ENCODE peak calls at places on chromosomes 2 and 18, in five cellular contexts. V, J, Y, N and Z are unnamed samples.

GRCh38 chr2:210577263-210578071 is 21.1 kb downstream of the CPS1 start:
- DNase-seq in Y (peak), J (no peak), N (no peak), V (no peak), Z (no peak)

GRCh38 chr2:26577442-26578433 is 63.4 kb downstream of the CIB4 start:
- DNase-seq in J (peak), Y (peak), V (peak), N (peak), Z (no peak)

GRCh38 chr18:48519431-48520100 is 19.3 kb upstream of the CTIF start:
- DNase-seq in J (no peak), V (no peak), N (no peak), Y (no peak), Z (no peak)

GRCh38 chr2:73838889-73839539 is 10.3 kb downstream of the STAMBP start:
- DNase-seq in Y (no peak), V (no peak), N (no peak), J (no peak), Z (no peak)

GRCh38 chr2:225002656-225003045 is 39.6 kb downstream of the DOCK10 start:
- DNase-seq in V (peak), Y (no peak), J (peak), N (no peak), Z (peak)

GRCh38 chr18:63299837-63300787 is 19.5 kb downstream of the BCL2 start:
- DNase-seq in J (no peak), V (no peak), Y (no peak), N (no peak), Z (peak)

GRCh38 chr2:210476194-210477128 is at the start of gene LANCL1:
- DNase-seq in V (peak), Y (peak), N (peak), J (peak), Z (peak)

GRCh38 chr2:240277073-240277806 is 136.8 kb upstream of the OTOS start:
- DNase-seq in N (peak), J (no peak), Y (peak), V (no peak), Z (peak)

GRCh38 chr18:36424741-36425142 is 127.2 kb downstream of the FHOD3 start:
- DNase-seq in J (no peak), N (no peak), V (no peak), Y (no peak), Z (no peak)

GRCh38 chr2:176187306-176188217 is 906 bp upstream of the HOXD1 start:
- DNase-seq in N (no peak), V (no peak), J (no peak), Y (no peak), Z (no peak)

GRCh38 chr18:40258298-40258697 is 1696.7 kb upstream of the PIK3C3 start:
- DNase-seq in V (no peak), N (peak), J (no peak), Y (peak), Z (no peak)

GRCh38 chr2:10839813-10840212 is 27.2 kb upstream of the PDIA6 start:
- DNase-seq in J (no peak), N (no peak), Y (peak), V (no peak), Z (no peak)

GRCh38 chr2:150644298-150645067 is 157.0 kb upstream of the RND3 start:
- DNase-seq in V (no peak), J (no peak), N (no peak), Y (peak), Z (no peak)

GRCh38 chr2:150639383-150639782 is 151.9 kb upstream of the RND3 start:
- DNase-seq in V (no peak), J (no peak), Y (no peak), N (no peak), Z (no peak)

GRCh38 chr2:150643106-150643730 is 155.8 kb upstream of the RND3 start:
- DNase-seq in N (no peak), V (no peak), Y (no peak), J (no peak), Z (no peak)

GRCh38 chr2:150639917-150640538 is 152.6 kb upstream of the RND3 start:
- DNase-seq in J (no peak), V (no peak), N (no peak), Y (peak), Z (no peak)
- H3K4me3 ChIP-seq in J (no peak), V (no peak), N (peak), Y (peak), Z (no peak)

GRCh38 chr2:231050018-231050901 is 6.4 kb upstream of the PSMD1 start:
- DNase-seq in N (no peak), J (no peak), Y (no peak), V (no peak), Z (no peak)

GRCh38 chr2:231049286-231050017 is 7.2 kb upstream of the PSMD1 start:
- DNase-seq in J (no peak), Y (no peak), V (no peak), N (no peak), Z (no peak)

GRCh38 chr2:231046908-231047269 is 9.6 kb downstream of the C2orf72 start:
- DNase-seq in Y (no peak), N (no peak), V (no peak), J (no peak), Z (no peak)

GRCh38 chr2:231047922-231048544 is 8.6 kb upstream of the PSMD1 start:
- DNase-seq in J (no peak), Y (no peak), N (no peak), V (no peak), Z (no peak)

GRCh38 chr2:231047270-231047921 is 9.3 kb upstream of the PSMD1 start:
- DNase-seq in Y (no peak), N (no peak), J (no peak), V (no peak), Z (no peak)
- TF ChIP-seq CTCF in Y (no peak), N (no peak), J (no peak), V (no peak), Z (no peak)

GRCh38 chr2:44936715-44937687 is 4.5 kb upstream of the SIX3 start:
- DNase-seq in N (no peak), Y (no peak), V (no peak), J (peak), Z (no peak)
- H3K4me3 ChIP-seq in N (no peak), Y (no peak), V (peak), J (no peak), Z (peak)

GRCh38 chr2:70994445-70995226 is at the start of gene TEX261:
- DNase-seq in V (peak), J (peak), N (peak), Y (peak), Z (no peak)
- TF ChIP-seq CTCF in V (peak), J (peak), N (peak), Y (peak), Z (peak)

DNA sequence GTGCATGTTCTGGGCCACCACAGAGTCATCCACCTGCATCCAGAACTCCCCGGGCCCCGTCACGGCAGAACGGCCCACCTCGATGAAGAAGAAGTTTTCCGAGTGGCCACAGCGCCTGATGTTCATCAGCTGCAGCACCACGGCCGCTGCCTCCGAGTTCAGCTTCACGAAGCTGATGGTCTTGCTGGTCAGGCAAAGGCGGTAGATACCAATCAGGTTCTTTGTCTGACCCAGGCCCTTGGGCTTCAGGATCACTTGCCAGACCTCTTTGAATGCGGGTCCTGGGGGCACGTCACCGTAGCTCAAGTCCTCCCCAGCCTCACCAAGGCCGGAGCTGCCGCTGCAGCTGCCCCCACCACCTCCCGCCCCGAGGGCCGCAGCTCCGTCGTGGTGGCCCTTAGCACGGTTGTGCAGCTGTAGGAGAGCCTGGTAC is 1.6 kb downstream of the IRS1 start:
- DNase-seq in N (no peak), Y (peak), V (no peak), J (peak), Z (no peak)
- H3K4me3 ChIP-seq in N (peak), Y (peak), V (peak), J (peak), Z (peak)

GRCh38 chr2:954687-955000 is 4.0 kb downstream of the SNTG2 start:
- DNase-seq in V (no peak), Y (no peak), N (no peak), J (no peak), Z (no peak)

GRCh38 chr2:955829-956731 is 5.4 kb downstream of the SNTG2 start:
- DNase-seq in V (no peak), J (no peak), N (no peak), Y (no peak), Z (no peak)

GRCh38 chr2:951224-952006 is 766 bp downstream of the SNTG2 start:
- DNase-seq in J (peak), Y (no peak), N (no peak), V (no peak), Z (no peak)

GRCh38 chr2:953408-953807 is 2.8 kb downstream of the SNTG2 start:
- DNase-seq in V (no peak), N (no peak), Y (no peak), J (no peak), Z (no peak)

GRCh38 chr2:953975-954686 is 3.5 kb downstream of the SNTG2 start:
- DNase-seq in Y (peak), J (peak), V (no peak), N (no peak), Z (no peak)
- TF ChIP-seq CTCF in Y (no peak), J (peak), V (no peak), N (peak), Z (peak)

GRCh38 chr2:85605406-85606115 is 3.1 kb upstream of the TMEM150A start:
- DNase-seq in V (no peak), N (peak), Y (peak), J (no peak), Z (no peak)
- H3K4me3 ChIP-seq in V (no peak), N (no peak), Y (no peak), J (no peak), Z (no peak)

GRCh38 chr2:84492571-84492970 is 23.7 kb upstream of the DNAH6 start:
- DNase-seq in J (no peak), V (no peak), Y (no peak), N (no peak), Z (no peak)
- TF ChIP-seq CTCF in J (no peak), V (no peak), Y (peak), N (peak), Z (no peak)

GRCh38 chr18:7600528-7601248 is 33.6 kb downstream of the PTPRM start:
- DNase-seq in N (no peak), V (no peak), J (no peak), Y (no peak), Z (no peak)
- H3K4me3 ChIP-seq in N (no peak), V (no peak), J (no peak), Y (no peak), Z (no peak)

DNA sequence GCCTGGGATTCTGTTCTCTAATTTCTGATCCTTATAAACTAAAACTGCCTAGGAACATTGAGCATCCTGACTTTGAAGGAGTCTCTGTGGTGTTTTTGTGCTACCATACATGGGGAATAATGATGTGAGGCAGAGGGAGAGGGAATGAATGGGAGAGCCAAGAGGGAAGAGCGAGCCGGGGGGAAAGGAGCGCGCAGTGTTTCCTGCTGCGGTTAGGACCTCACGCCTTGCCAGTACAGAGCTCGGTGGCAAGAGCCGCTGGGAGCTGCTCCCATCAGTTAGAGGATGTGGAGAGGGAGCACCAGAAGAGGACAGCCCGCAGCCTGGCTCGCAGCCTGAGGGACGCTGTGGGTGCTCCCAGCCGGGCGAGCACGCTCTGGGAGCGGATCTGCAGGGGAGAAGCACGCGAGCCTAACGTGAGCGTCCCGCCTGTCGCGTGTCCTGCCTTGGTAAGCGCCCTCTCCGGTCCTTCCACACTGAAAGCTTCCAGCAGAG is 114.7 kb downstream of the FAM210A start:
- DNase-seq in Y (peak), V (no peak), N (no peak), J (peak), Z (no peak)
- TF ChIP-seq CTCF in Y (no peak), V (no peak), N (no peak), J (no peak), Z (no peak)